ENCODE peak calls at places on chromosomes 5 and 9, in four cellular contexts. V, N, K and U are unnamed samples.
A peak's percentile ranks its signal among the peaks of the same experiment; 100 is the strongest.

GRCh38 chr5:83388608-83389007 is 82.9 kb upstream of the VCAN start:
- DNase-seq in V (no peak), N (no peak), K (no peak), U (no peak)

GRCh38 chr9:114513050-114513951 is 8.0 kb upstream of the WHRN start:
- DNase-seq in V (peak; percentile 22), N (no peak), K (no peak), U (no peak)

GRCh38 chr9:114299286-114300152 is 23.4 kb upstream of the ORM1 start:
- DNase-seq in V (no peak), N (no peak), K (no peak), U (no peak)

GRCh38 chr5:178279723-178280438 is 47.3 kb upstream of the PHYKPL start:
- DNase-seq in V (peak; percentile 87), N (peak; percentile 94), K (peak; percentile 81), U (peak; percentile 65)

GRCh38 chr9:126704157-126704941 is 90.6 kb downstream of the LMX1B start:
- DNase-seq in V (peak; percentile 79), N (peak; percentile 20), K (peak; percentile 66), U (no peak)

GRCh38 chr9:114156311-114156657 is 947 bp downstream of the COL27A1 start:
- DNase-seq in V (no peak), N (no peak), K (no peak), U (no peak)

GRCh38 chr5:111313017-111313724 is 89.0 kb downstream of the CAMK4 start:
- DNase-seq in V (no peak), N (no peak), K (no peak), U (no peak)

GRCh38 chr5:66959668-66960067 is 236.9 kb downstream of the CD180 start:
- DNase-seq in V (no peak), N (no peak), K (no peak), U (no peak)

GRCh38 chr5:132787076-132787475 is 10.0 kb upstream of the SEPTIN8 start:
- DNase-seq in V (no peak), N (no peak), K (no peak), U (no peak)

GRCh38 chr5:123530728-123531127 is 18.8 kb downstream of the CSNK1G3 start:
- DNase-seq in V (no peak), N (no peak), K (no peak), U (no peak)

GRCh38 chr5:57171818-57172465 is 1.9 kb upstream of the GPBP1 start:
- DNase-seq in V (peak; percentile 67), N (no peak), K (no peak), U (no peak)

GRCh38 chr5:11494340-11494739 is 409.9 kb downstream of the CTNND2 start:
- DNase-seq in V (no peak), N (no peak), K (no peak), U (no peak)

GRCh38 chr5:133365326-133365725 is 247.0 kb downstream of the FSTL4 start:
- DNase-seq in V (no peak), N (peak; percentile 81), K (no peak), U (no peak)

GRCh38 chr5:119527346-119527745 is 75.0 kb downstream of the HSD17B4 start:
- DNase-seq in V (peak; percentile 47), N (no peak), K (no peak), U (no peak)

GRCh38 chr9:70534058-70534457 is 119.6 kb upstream of the KLF9 start:
- DNase-seq in V (no peak), N (no peak), K (no peak), U (no peak)

GRCh38 chr5:141369994-141370848 is at the start of gene PCDHGB3:
- DNase-seq in V (peak; percentile 33), N (no peak), K (no peak), U (no peak)

GRCh38 chr9:36988848-36989247 is 45.2 kb downstream of the PAX5 start:
- DNase-seq in V (no peak), N (no peak), K (no peak), U (no peak)

GRCh38 chr5:115666023-115666422 is 40.2 kb upstream of the TMED7 start:
- DNase-seq in V (no peak), N (no peak), K (no peak), U (no peak)

GRCh38 chr5:93600409-93601052 is 17.5 kb downstream of the NR2F1 start:
- DNase-seq in V (no peak), N (peak; percentile 27), K (no peak), U (no peak)

GRCh38 chr5:53913941-53914340 is 353.5 kb downstream of the NDUFS4 start:
- DNase-seq in V (no peak), N (no peak), K (no peak), U (no peak)

GRCh38 chr5:150801117-150801927 is 22.8 kb downstream of the SMIM3 start:
- DNase-seq in V (peak; percentile 87), N (peak; percentile 80), K (no peak), U (no peak)